ENCODE peak calls at places on chromosomes 1 and 21, in five cellular contexts. Y is upper lobe of right lung, Q is heart left ventricle, R is cardiac fibroblast, M is PC-3. H is an unnamed sample.

GRCh38 chr1:94878329-94878728 is 48.6 kb downstream of the CNN3 start:
- DNase-seq in Y (no peak), Q (no peak), R (no peak), M (no peak), H (no peak)

GRCh38 chr21:33976980-33977720 is 61.5 kb upstream of the ATP5PO start:
- DNase-seq in Y (no peak), Q (no peak), R (no peak), M (no peak), H (no peak)

GRCh38 chr1:30660241-30660640 is 63.1 kb downstream of the MATN1 start:
- DNase-seq in Y (peak), Q (no peak), R (no peak), M (no peak), H (no peak)

GRCh38 chr1:228413241-228414010 is 3.2 kb downstream of the TRIM17 start:
- DNase-seq in Y (peak), Q (no peak), R (no peak), M (no peak), H (peak)

GRCh38 chr1:56468472-56468871 is 110.9 kb downstream of the PLPP3 start:
- DNase-seq in Y (no peak), Q (no peak), R (no peak), M (no peak), H (no peak)

GRCh38 chr1:224183591-224184312 is 712 bp downstream of the DEGS1 start:
- DNase-seq in Y (peak), Q (peak), R (peak), M (peak), H (peak)

GRCh38 chr21:46226920-46227599 is 1.5 kb downstream of the LSS start:
- DNase-seq in Y (peak), Q (no peak), R (peak), M (no peak), H (no peak)

GRCh38 chr1:201893431-201893830 is 4.7 kb downstream of the SHISA4 start:
- DNase-seq in Y (no peak), Q (no peak), R (no peak), M (no peak), H (no peak)

GRCh38 chr1:182304218-182305016 is 87.2 kb downstream of the GLUL start:
- DNase-seq in Y (no peak), Q (no peak), R (no peak), M (no peak), H (no peak)

GRCh38 chr1:43766086-43766784 is 58.9 kb downstream of the ST3GAL3 start:
- DNase-seq in Y (peak), Q (no peak), R (no peak), M (no peak), H (no peak)

GRCh38 chr1:218365600-218365999 is 20.5 kb downstream of the TGFB2 start:
- DNase-seq in Y (peak), Q (no peak), R (no peak), M (no peak), H (peak)

GRCh38 chr1:25063591-25064416 is 133.7 kb upstream of the RUNX3 start:
- DNase-seq in Y (peak), Q (no peak), R (no peak), M (peak), H (no peak)

GRCh38 chr1:232598133-232598532 is 31.8 kb downstream of the SIPA1L2 start:
- DNase-seq in Y (no peak), Q (no peak), R (no peak), M (no peak), H (no peak)

GRCh38 chr1:227370463-227371254 is 52.4 kb upstream of the CDC42BPA start:
- DNase-seq in Y (no peak), Q (no peak), R (peak), M (peak), H (no peak)

GRCh38 chr1:98452162-98452561 is 209.4 kb upstream of the SNX7 start:
- DNase-seq in Y (no peak), Q (no peak), R (no peak), M (no peak), H (no peak)

GRCh38 chr1:7346070-7346596 is 425.0 kb upstream of the VAMP3 start:
- DNase-seq in Y (no peak), Q (no peak), R (no peak), M (no peak), H (no peak)

GRCh38 chr1:184790642-184791041 is 36.0 kb upstream of the EDEM3 start:
- DNase-seq in Y (no peak), Q (no peak), R (no peak), M (no peak), H (no peak)

GRCh38 chr1:15945832-15946448 is 30.0 kb downstream of the ZBTB17 start:
- DNase-seq in Y (no peak), Q (no peak), R (no peak), M (no peak), H (no peak)

GRCh38 chr1:26259578-26259977 is 20.3 kb upstream of the SH3BGRL3 start:
- DNase-seq in Y (no peak), Q (no peak), R (no peak), M (no peak), H (no peak)

GRCh38 chr1:55079651-55080050 is 40.3 kb downstream of the PCSK9 start:
- DNase-seq in Y (no peak), Q (no peak), R (no peak), M (no peak), H (no peak)

GRCh38 chr1:16172964-16173446 is 17.1 kb upstream of the EPHA2 start:
- DNase-seq in Y (no peak), Q (no peak), R (peak), M (peak), H (no peak)

GRCh38 chr1:118247593-118247992 is 62.6 kb upstream of the SPAG17 start:
- DNase-seq in Y (no peak), Q (no peak), R (peak), M (peak), H (no peak)

GRCh38 chr1:53308512-53308911 is 19.4 kb downstream of the LRP8 start:
- DNase-seq in Y (no peak), Q (no peak), R (no peak), M (no peak), H (no peak)

GRCh38 chr1:221344693-221345092 is 397.2 kb downstream of the DUSP10 start:
- DNase-seq in Y (no peak), Q (no peak), R (no peak), M (peak), H (no peak)

GRCh38 chr1:9874959-9875635 is 35.0 kb downstream of the CTNNBIP1 start:
- DNase-seq in Y (peak), Q (peak), R (peak), M (peak), H (peak)

GRCh38 chr1:41615316-41615715 is 130.8 kb upstream of the EDN2 start:
- DNase-seq in Y (no peak), Q (no peak), R (no peak), M (no peak), H (no peak)

GRCh38 chr1:192529811-192530210 is 45.8 kb upstream of the RGS1 start:
- DNase-seq in Y (no peak), Q (no peak), R (no peak), M (no peak), H (no peak)

GRCh38 chr21:36783612-36784383 is 84.9 kb downstream of the SIM2 start:
- DNase-seq in Y (no peak), Q (no peak), R (peak), M (peak), H (no peak)

GRCh38 chr21:44953628-44954021 is 13.8 kb downstream of the SLX9 start:
- DNase-seq in Y (peak), Q (no peak), R (no peak), M (no peak), H (no peak)

GRCh38 chr1:31645274-31645568 is 545 bp upstream of the PEF1 start:
- DNase-seq in Y (peak), Q (no peak), R (no peak), M (no peak), H (no peak)

GRCh38 chr1:59186656-59187055 is 110.2 kb upstream of the FGGY start:
- DNase-seq in Y (no peak), Q (no peak), R (peak), M (no peak), H (no peak)

GRCh38 chr1:157771666-157772425 is 5.1 kb downstream of the FCRL2 start:
- DNase-seq in Y (no peak), Q (no peak), R (no peak), M (peak), H (no peak)

GRCh38 chr1:47906009-47906432 is 91.2 kb downstream of the TRABD2B start:
- DNase-seq in Y (peak), Q (no peak), R (peak), M (peak), H (no peak)

GRCh38 chr1:63888984-63889383 is 115.2 kb downstream of the ROR1 start:
- DNase-seq in Y (no peak), Q (no peak), R (no peak), M (peak), H (no peak)

GRCh38 chr21:45248893-45249381 is 38.8 kb downstream of the POFUT2 start:
- DNase-seq in Y (no peak), Q (no peak), R (peak), M (no peak), H (no peak)

GRCh38 chr1:110618668-110619067 is 12.5 kb upstream of the KCNA2 start:
- DNase-seq in Y (no peak), Q (no peak), R (no peak), M (no peak), H (peak)

GRCh38 chr1:88780485-88780884 is 96.4 kb downstream of the PKN2 start:
- DNase-seq in Y (no peak), Q (no peak), R (no peak), M (no peak), H (no peak)

GRCh38 chr1:167082511-167083027 is 7.6 kb downstream of the GPA33 start:
- DNase-seq in Y (no peak), Q (no peak), R (no peak), M (peak), H (no peak)

DNA sequence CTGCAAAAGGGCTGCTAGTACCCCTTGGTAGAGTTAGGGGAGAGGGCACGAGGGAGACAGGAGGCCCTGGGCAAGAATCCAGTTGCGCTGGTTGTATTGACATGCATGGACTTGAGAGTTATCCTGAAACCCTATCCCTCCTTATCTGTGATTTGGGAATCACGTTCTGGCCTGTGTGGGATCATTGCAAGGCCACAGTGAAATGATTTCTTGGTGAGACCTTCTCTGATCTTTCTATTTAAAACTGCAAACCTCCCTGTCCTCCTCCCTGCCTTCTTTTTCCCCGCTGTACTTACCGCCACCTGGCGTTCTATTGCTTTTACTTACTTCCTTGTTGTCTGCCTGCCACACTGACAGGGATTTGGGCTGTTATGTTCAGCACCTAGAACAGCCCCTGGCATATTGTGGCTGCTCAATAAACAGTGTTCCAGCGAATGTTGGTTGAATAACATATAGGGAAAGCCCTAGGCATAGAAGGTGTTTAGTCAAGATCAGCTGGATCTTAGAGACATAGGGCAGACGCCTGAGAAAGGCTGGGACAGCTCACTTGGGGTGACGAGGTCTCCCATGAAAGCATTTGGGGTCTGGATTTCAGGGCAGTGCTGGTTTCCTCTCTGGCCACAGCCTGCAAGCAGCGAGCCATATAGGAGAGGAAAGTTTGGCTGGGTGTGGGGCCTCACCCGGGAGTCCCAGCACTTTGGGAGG is 25.6 kb downstream of the ALPL start:
- DNase-seq in Y (no peak), Q (no peak), R (peak), M (peak), H (no peak)
- TF ChIP-seq CTCF in Y (peak), Q (peak), R (peak), M (peak), H (peak)

GRCh38 chr1:204089044-204089751 is 16.3 kb downstream of the SOX13 start:
- DNase-seq in Y (no peak), Q (no peak), R (peak), M (no peak), H (no peak)
- TF ChIP-seq CTCF in Y (no peak), Q (no peak), R (no peak), M (no peak), H (no peak)

GRCh38 chr1:66607458-66607857 is 73.5 kb downstream of the SGIP1 start:
- DNase-seq in Y (no peak), Q (no peak), R (no peak), M (no peak), H (no peak)
- TF ChIP-seq CTCF in Y (peak), Q (no peak), R (peak), M (no peak), H (no peak)

DNA sequence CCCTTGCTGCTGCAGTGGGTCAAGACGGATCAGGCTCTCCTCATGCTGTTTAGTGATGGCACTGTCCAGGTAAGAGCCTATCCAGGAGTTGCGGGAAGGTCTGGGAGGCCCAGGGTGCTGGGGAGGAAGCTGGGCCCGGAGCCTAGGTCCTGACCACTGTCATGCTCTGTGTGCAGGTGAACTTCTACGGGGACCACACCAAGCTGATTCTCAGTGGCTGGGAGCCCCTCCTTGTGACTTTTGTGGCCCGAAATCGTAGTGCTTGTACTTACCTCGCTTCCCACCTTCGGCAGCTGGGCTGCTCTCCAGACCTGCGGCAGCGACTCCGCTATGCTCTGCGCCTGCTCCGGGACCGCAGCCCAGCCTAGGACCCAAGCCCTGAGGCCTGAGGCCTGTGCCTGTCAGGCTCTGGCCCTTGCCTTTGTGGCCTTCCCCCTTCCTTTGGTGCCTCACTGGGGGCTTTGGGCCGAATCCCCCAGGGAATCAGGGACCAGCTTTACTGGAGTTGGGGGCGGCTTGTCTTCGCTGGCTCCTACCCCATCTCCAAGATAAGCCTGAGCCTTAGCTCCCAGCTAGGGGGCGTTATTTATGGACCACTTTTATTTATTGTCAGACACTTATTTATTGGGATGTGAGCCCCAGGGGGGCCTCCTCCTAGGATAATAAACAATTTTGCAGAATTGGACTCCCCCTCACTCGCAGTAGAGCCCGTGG is 1.7 kb downstream of the DYNLT4 start:
- DNase-seq in Y (peak), Q (peak), R (no peak), M (no peak), H (peak)
- TF ChIP-seq CTCF in Y (no peak), Q (no peak), R (peak), M (peak), H (no peak)

GRCh38 chr1:116768416-116768815 is 14.2 kb downstream of the CD2 start:
- DNase-seq in Y (no peak), Q (no peak), R (no peak), M (no peak), H (no peak)

GRCh38 chr1:116764906-116765862 is 11.0 kb downstream of the CD2 start:
- DNase-seq in Y (no peak), Q (no peak), R (no peak), M (no peak), H (no peak)

GRCh38 chr1:116765962-116766361 is 11.7 kb downstream of the CD2 start:
- DNase-seq in Y (no peak), Q (no peak), R (peak), M (no peak), H (no peak)

GRCh38 chr1:116767782-116768382 is 13.7 kb downstream of the CD2 start:
- DNase-seq in Y (no peak), Q (no peak), R (no peak), M (peak), H (no peak)

DNA sequence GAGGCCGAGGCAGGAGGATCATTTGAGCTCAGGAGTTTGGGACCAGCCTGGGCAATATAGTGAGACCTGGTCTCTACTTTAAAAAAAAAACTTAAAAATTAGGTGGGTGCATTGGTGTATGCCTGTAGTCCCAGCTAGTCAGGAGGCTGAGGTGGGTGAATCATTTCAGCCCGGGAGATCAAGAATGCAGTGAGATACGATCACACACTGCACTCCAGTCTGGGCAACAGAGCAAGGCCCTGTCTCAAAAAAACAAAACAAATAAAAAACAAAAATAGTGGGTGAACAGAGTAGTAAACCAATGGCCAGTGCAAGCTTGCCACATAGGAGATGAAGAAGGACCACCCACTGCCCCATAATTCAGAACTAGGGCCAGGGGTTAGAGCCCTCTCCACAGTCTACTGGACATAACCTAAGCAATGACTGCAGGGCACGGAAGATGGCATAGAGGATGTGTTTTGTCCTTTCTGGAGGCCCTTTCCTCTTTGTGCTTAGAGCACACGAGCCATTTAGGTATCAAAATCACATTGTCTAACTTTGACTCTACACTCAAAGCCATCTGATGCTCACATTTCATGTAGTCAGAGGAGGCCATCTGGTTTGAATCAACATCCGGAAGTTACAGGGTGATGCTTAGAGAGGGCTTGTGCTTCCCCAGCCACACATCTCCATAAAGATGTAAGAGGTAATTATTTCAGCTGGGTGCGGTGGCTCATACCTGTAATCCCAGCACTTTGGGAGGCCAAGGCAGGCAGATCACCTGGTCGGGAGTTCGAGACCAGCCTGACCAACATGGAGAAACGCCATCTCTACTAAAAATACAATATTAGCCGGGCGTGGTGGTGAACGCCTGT is 12.6 kb downstream of the CD2 start:
- DNase-seq in Y (no peak), Q (no peak), R (no peak), M (no peak), H (no peak)
- TF ChIP-seq CTCF in Y (no peak), Q (no peak), R (no peak), M (no peak), H (no peak)

DNA sequence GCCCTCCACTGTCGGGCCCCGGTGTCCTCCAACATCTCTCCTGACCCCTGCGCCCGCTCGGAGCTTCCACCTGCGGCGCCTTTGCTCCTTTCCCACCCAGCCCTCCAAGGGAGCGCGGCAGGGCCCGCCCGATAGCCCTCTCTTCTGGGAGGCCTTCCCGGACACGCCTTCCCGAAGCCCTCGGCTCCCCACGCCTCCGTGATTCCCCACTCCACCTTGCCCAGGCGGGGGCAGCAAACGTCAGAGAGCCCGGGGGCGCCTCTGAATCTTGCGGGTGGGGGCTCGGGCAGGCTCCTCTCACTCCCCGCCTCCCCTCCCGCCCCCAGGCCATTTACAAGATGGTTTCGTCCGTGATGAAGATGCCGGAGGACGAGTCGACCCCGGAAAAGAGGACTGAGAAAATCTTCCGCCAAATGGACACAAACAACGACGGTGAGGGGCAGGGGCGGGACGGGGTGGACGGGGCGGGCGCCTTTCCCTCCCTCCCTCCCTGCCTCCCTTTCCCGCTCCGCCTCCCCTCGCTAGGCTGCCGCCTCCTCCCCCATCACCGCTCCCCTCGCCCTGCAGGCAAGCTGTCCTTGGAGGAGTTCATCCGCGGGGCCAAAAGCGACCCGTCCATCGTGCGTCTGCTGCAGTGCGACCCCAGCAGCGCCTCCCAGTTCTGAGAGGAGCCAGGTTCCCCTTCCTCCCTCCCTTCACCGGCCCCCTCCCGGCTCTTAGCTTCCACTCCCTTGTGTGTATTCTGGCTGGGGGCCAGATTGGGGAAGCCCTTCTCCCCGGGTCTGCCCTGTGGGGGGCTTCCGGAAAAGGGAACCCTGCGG is 7.1 kb downstream of the HPCA start:
- DNase-seq in Y (peak), Q (no peak), R (peak), M (no peak), H (no peak)
- TF ChIP-seq CTCF in Y (no peak), Q (no peak), R (no peak), M (peak), H (no peak)

DNA sequence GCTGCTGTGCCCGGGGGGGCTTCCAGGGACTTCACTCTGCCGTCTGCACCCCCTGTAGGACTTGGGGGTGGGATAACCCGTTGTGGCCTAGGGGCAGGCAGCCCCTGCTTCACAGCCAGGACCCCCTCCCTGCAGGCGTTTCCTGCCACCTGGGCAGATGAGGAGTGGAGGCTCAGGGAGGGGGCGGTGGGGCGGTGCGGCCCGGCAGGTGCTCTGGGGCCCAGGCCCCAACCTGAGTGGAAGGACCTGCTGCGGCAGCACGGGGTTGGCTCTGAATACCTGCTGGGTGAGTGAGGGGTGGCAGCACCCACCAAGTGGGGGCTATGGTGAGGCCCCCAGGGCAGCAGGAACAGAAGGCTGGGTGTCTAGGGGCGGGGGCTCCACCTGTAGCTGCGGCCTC is 78.6 kb upstream of the TTC34 start:
- DNase-seq in Y (no peak), Q (no peak), R (no peak), M (no peak), H (no peak)
- TF ChIP-seq CTCF in Y (no peak), Q (no peak), R (no peak), M (no peak), H (no peak)